ENCODE peak calls at places on chromosome 7, in ten cellular contexts. J, M, Y, X, C, H, U, S, V and W are unnamed samples.

GRCh38 chr7:158324397-158325360 is 262.9 kb downstream of the PTPRN2 start:
- DNase-seq in J (no peak), M (no peak), Y (no peak), X (no peak), C (no peak), H (no peak), U (peak), S (peak), V (no peak), W (no peak)

GRCh38 chr7:27179030-27179429 is 4.9 kb upstream of the HOXA10 start:
- DNase-seq in J (no peak), M (no peak), Y (no peak), X (no peak), C (no peak), H (no peak), U (no peak), S (no peak), V (no peak), W (no peak)

GRCh38 chr7:37921340-37921805 is 933 bp downstream of the EPDR1 start:
- DNase-seq in J (peak), M (peak), Y (peak), X (peak), C (no peak), H (no peak), U (no peak), S (peak), V (peak), W (no peak)

GRCh38 chr7:141619745-141620144 is 68.5 kb downstream of the AGK start:
- DNase-seq in J (no peak), M (no peak), Y (no peak), X (no peak), C (no peak), H (no peak), U (no peak), S (no peak), V (no peak), W (no peak)

GRCh38 chr7:133904766-133905165 is 222.4 kb upstream of the LRGUK start:
- DNase-seq in J (no peak), M (no peak), Y (no peak), X (no peak), C (no peak), H (no peak), U (no peak), S (peak), V (peak), W (no peak)

GRCh38 chr7:17946591-17946990 is 6.3 kb upstream of the SNX13 start:
- DNase-seq in J (no peak), M (no peak), Y (no peak), X (no peak), C (no peak), H (no peak), U (no peak), S (no peak), V (peak), W (no peak)

GRCh38 chr7:5359344-5359743 is 64.3 kb downstream of the TNRC18 start:
- DNase-seq in J (no peak), M (no peak), Y (no peak), X (no peak), C (no peak), H (no peak), U (no peak), S (no peak), V (no peak), W (no peak)

GRCh38 chr7:147861058-147861716 is 729.4 kb upstream of the C7orf33 start:
- DNase-seq in J (peak), M (no peak), Y (no peak), X (no peak), C (no peak), H (no peak), U (no peak), S (peak), V (no peak), W (no peak)

GRCh38 chr7:111639894-111640293 is 77.6 kb upstream of the IMMP2L start:
- DNase-seq in J (peak), M (no peak), Y (no peak), X (no peak), C (no peak), H (peak), U (no peak), S (no peak), V (no peak), W (no peak)

GRCh38 chr7:72244826-72245398 is 167.2 kb downstream of the CALN1 start:
- DNase-seq in J (no peak), M (no peak), Y (no peak), X (no peak), C (no peak), H (no peak), U (no peak), S (no peak), V (no peak), W (peak)

GRCh38 chr7:128322040-128322643 is 21.6 kb downstream of the RBM28 start:
- DNase-seq in J (peak), M (peak), Y (peak), X (peak), C (no peak), H (peak), U (no peak), S (no peak), V (peak), W (no peak)

GRCh38 chr7:28957064-28957821 is 887 bp downstream of the TRIL start:
- DNase-seq in J (peak), M (peak), Y (no peak), X (no peak), C (no peak), H (no peak), U (no peak), S (no peak), V (no peak), W (no peak)

GRCh38 chr7:110918949-110919548 is 171.9 kb upstream of the LRRN3 start:
- DNase-seq in J (no peak), M (no peak), Y (no peak), X (no peak), C (no peak), H (no peak), U (no peak), S (no peak), V (no peak), W (no peak)

GRCh38 chr7:24233386-24233785 is 50.6 kb upstream of the NPY start:
- DNase-seq in J (no peak), M (no peak), Y (no peak), X (no peak), C (no peak), H (no peak), U (no peak), S (no peak), V (no peak), W (no peak)

GRCh38 chr7:29865526-29865925 is 59.2 kb downstream of the WIPF3 start:
- DNase-seq in J (peak), M (peak), Y (peak), X (no peak), C (no peak), H (peak), U (no peak), S (no peak), V (no peak), W (no peak)

GRCh38 chr7:1050956-1051690 is 6.8 kb downstream of the GPR146 start:
- DNase-seq in J (no peak), M (no peak), Y (no peak), X (no peak), C (no peak), H (no peak), U (no peak), S (no peak), V (no peak), W (no peak)

GRCh38 chr7:1117321-1117928 is 29.5 kb downstream of the GPER1 start:
- DNase-seq in J (no peak), M (no peak), Y (no peak), X (no peak), C (no peak), H (no peak), U (no peak), S (no peak), V (no peak), W (no peak)

GRCh38 chr7:95472521-95473160 is 13.1 kb upstream of the ASB4 start:
- DNase-seq in J (peak), M (peak), Y (no peak), X (no peak), C (no peak), H (no peak), U (no peak), S (no peak), V (peak), W (no peak)

GRCh38 chr7:45609180-45609579 is 35.0 kb downstream of the ADCY1 start:
- DNase-seq in J (no peak), M (no peak), Y (no peak), X (no peak), C (no peak), H (no peak), U (no peak), S (no peak), V (no peak), W (no peak)

GRCh38 chr7:8161398-8161828 is 100.6 kb downstream of the ICA1 start:
- DNase-seq in J (no peak), M (no peak), Y (no peak), X (no peak), C (no peak), H (no peak), U (no peak), S (no peak), V (peak), W (no peak)

GRCh38 chr7:130489140-130489967 is 2.5 kb upstream of the MEST start:
- DNase-seq in J (no peak), M (peak), Y (peak), X (no peak), C (no peak), H (no peak), U (no peak), S (no peak), V (no peak), W (no peak)

GRCh38 chr7:124907490-124907889 is 22.1 kb downstream of the POT1 start:
- DNase-seq in J (no peak), M (peak), Y (no peak), X (no peak), C (no peak), H (no peak), U (no peak), S (no peak), V (no peak), W (no peak)

GRCh38 chr7:30504347-30505173 is at the start of gene GGCT:
- DNase-seq in J (peak), M (peak), Y (peak), X (peak), C (peak), H (peak), U (peak), S (peak), V (peak), W (peak)

GRCh38 chr7:11369696-11370095 is 396.0 kb downstream of the PHF14 start:
- DNase-seq in J (no peak), M (no peak), Y (no peak), X (no peak), C (no peak), H (no peak), U (no peak), S (no peak), V (no peak), W (no peak)

GRCh38 chr7:3591150-3591549 is 290.1 kb downstream of the SDK1 start:
- DNase-seq in J (no peak), M (no peak), Y (no peak), X (no peak), C (no peak), H (no peak), U (no peak), S (no peak), V (no peak), W (no peak)

GRCh38 chr7:150390206-150390605 is 11.1 kb downstream of the ZNF775 start:
- DNase-seq in J (no peak), M (no peak), Y (no peak), X (no peak), C (no peak), H (no peak), U (peak), S (no peak), V (no peak), W (no peak)

GRCh38 chr7:155230169-155230593 is 67.5 kb upstream of the INSIG1 start:
- DNase-seq in J (peak), M (peak), Y (peak), X (no peak), C (no peak), H (peak), U (peak), S (no peak), V (peak), W (peak)

GRCh38 chr7:17832820-17833219 is 107.5 kb downstream of the SNX13 start:
- DNase-seq in J (no peak), M (no peak), Y (no peak), X (no peak), C (no peak), H (no peak), U (no peak), S (no peak), V (no peak), W (no peak)

GRCh38 chr7:127705461-127705959 is 53.5 kb downstream of the SND1 start:
- DNase-seq in J (no peak), M (peak), Y (no peak), X (no peak), C (no peak), H (no peak), U (no peak), S (no peak), V (no peak), W (no peak)

GRCh38 chr7:82985144-82985802 is 177.4 kb downstream of the PCLO start:
- DNase-seq in J (no peak), M (no peak), Y (no peak), X (no peak), C (no peak), H (no peak), U (no peak), S (peak), V (no peak), W (no peak)

GRCh38 chr7:17989546-17989945 is 38.1 kb downstream of the PRPS1L1 start:
- DNase-seq in J (peak), M (peak), Y (peak), X (no peak), C (no peak), H (peak), U (no peak), S (no peak), V (peak), W (no peak)

GRCh38 chr7:194257-194995 is 2.1 kb downstream of the FAM20C start:
- DNase-seq in J (peak), M (peak), Y (peak), X (no peak), C (no peak), H (no peak), U (no peak), S (no peak), V (no peak), W (no peak)

GRCh38 chr7:37493123-37493522 is 44.5 kb upstream of the ELMO1 start:
- DNase-seq in J (no peak), M (no peak), Y (no peak), X (no peak), C (no peak), H (no peak), U (no peak), S (no peak), V (no peak), W (peak)

GRCh38 chr7:39341083-39341482 is 225.1 kb upstream of the YAE1 start:
- DNase-seq in J (peak), M (peak), Y (no peak), X (no peak), C (no peak), H (no peak), U (no peak), S (no peak), V (no peak), W (no peak)

GRCh38 chr7:105224884-105225651 is 163.7 kb downstream of the SRPK2 start:
- DNase-seq in J (peak), M (peak), Y (peak), X (peak), C (no peak), H (peak), U (no peak), S (no peak), V (peak), W (no peak)

GRCh38 chr7:69898189-69898588 is 299.9 kb downstream of the AUTS2 start:
- DNase-seq in J (no peak), M (no peak), Y (no peak), X (no peak), C (no peak), H (no peak), U (no peak), S (no peak), V (peak), W (no peak)

GRCh38 chr7:151462306-151462779 is 22.4 kb upstream of the CRYGN start:
- DNase-seq in J (no peak), M (no peak), Y (no peak), X (no peak), C (no peak), H (no peak), U (no peak), S (no peak), V (no peak), W (no peak)